ENCODE peak calls at places on chromosomes 2 and 18, in seven cellular contexts. One of them, this sample, is unnamed.

GRCh38 chr2:166463640-166464039 is 30.4 kb downstream of the SCN7A start:
- DNase-seq in mesenchymal stem cell: no peak
- DNase-seq in neuronal stem cell: no peak
- DNase-seq in H1: no peak
- DNase-seq in H9: no peak
- DNase-seq in IMR-90: no peak
- DNase-seq in trophoblast cell: no peak
- DNase-seq in this sample: no peak

GRCh38 chr18:37525302-37525585 is 40.4 kb downstream of the CELF4 start:
- DNase-seq in mesenchymal stem cell: no peak
- DNase-seq in neuronal stem cell: no peak
- DNase-seq in H1: peak
- DNase-seq in H9: no peak
- DNase-seq in IMR-90: no peak
- DNase-seq in trophoblast cell: no peak
- DNase-seq in this sample: no peak

GRCh38 chr2:156327835-156328401 is 4.6 kb downstream of the NR4A2 start:
- DNase-seq in mesenchymal stem cell: peak
- DNase-seq in neuronal stem cell: peak
- DNase-seq in H1: peak
- DNase-seq in H9: no peak
- DNase-seq in IMR-90: no peak
- DNase-seq in trophoblast cell: no peak
- DNase-seq in this sample: peak

GRCh38 chr18:79579807-79580480 is 99.7 kb upstream of the CTDP1 start:
- DNase-seq in mesenchymal stem cell: no peak
- DNase-seq in neuronal stem cell: no peak
- DNase-seq in H1: peak
- DNase-seq in H9: peak
- DNase-seq in IMR-90: no peak
- DNase-seq in trophoblast cell: no peak
- DNase-seq in this sample: no peak

GRCh38 chr2:79320871-79321270 is 161.3 kb upstream of the REG3A start:
- DNase-seq in mesenchymal stem cell: no peak
- DNase-seq in neuronal stem cell: no peak
- DNase-seq in H1: no peak
- DNase-seq in H9: no peak
- DNase-seq in IMR-90: no peak
- DNase-seq in trophoblast cell: no peak
- DNase-seq in this sample: no peak

GRCh38 chr18:3221496-3221895 is 1.7 kb upstream of the MYOM1 start:
- DNase-seq in mesenchymal stem cell: no peak
- DNase-seq in neuronal stem cell: no peak
- DNase-seq in H1: no peak
- DNase-seq in H9: no peak
- DNase-seq in IMR-90: no peak
- DNase-seq in trophoblast cell: peak
- DNase-seq in this sample: no peak

GRCh38 chr2:83081835-83082522 is 1377.1 kb downstream of the SUCLG1 start:
- DNase-seq in mesenchymal stem cell: peak
- DNase-seq in neuronal stem cell: no peak
- DNase-seq in H1: no peak
- DNase-seq in H9: no peak
- DNase-seq in IMR-90: peak
- DNase-seq in trophoblast cell: no peak
- DNase-seq in this sample: no peak

GRCh38 chr2:177322801-177323261 is 58.3 kb upstream of the NFE2L2 start:
- DNase-seq in mesenchymal stem cell: no peak
- DNase-seq in neuronal stem cell: no peak
- DNase-seq in H1: no peak
- DNase-seq in H9: no peak
- DNase-seq in IMR-90: no peak
- DNase-seq in trophoblast cell: no peak
- DNase-seq in this sample: peak

GRCh38 chr2:138949517-138949916 is 169.3 kb upstream of the NXPH2 start:
- DNase-seq in mesenchymal stem cell: no peak
- DNase-seq in neuronal stem cell: no peak
- DNase-seq in H1: no peak
- DNase-seq in H9: no peak
- DNase-seq in IMR-90: no peak
- DNase-seq in trophoblast cell: no peak
- DNase-seq in this sample: peak

GRCh38 chr2:47513981-47514520 is 111.1 kb downstream of the MSH2 start:
- DNase-seq in mesenchymal stem cell: no peak
- DNase-seq in neuronal stem cell: no peak
- DNase-seq in H1: no peak
- DNase-seq in H9: no peak
- DNase-seq in IMR-90: no peak
- DNase-seq in trophoblast cell: no peak
- DNase-seq in this sample: no peak

GRCh38 chr2:198214108-198214736 is 409.8 kb downstream of the PLCL1 start:
- DNase-seq in mesenchymal stem cell: no peak
- DNase-seq in neuronal stem cell: no peak
- DNase-seq in H1: no peak
- DNase-seq in H9: no peak
- DNase-seq in IMR-90: no peak
- DNase-seq in trophoblast cell: no peak
- DNase-seq in this sample: no peak

GRCh38 chr2:228786932-228787331 is 484.2 kb downstream of the PID1 start:
- DNase-seq in mesenchymal stem cell: no peak
- DNase-seq in neuronal stem cell: no peak
- DNase-seq in H1: no peak
- DNase-seq in H9: no peak
- DNase-seq in IMR-90: no peak
- DNase-seq in trophoblast cell: no peak
- DNase-seq in this sample: no peak

GRCh38 chr2:89850481-89850880 is 1159.0 kb downstream of the RPIA start:
- DNase-seq in mesenchymal stem cell: no peak
- DNase-seq in neuronal stem cell: no peak
- DNase-seq in H1: no peak
- DNase-seq in H9: no peak
- DNase-seq in IMR-90: no peak
- DNase-seq in trophoblast cell: no peak
- DNase-seq in this sample: no peak

GRCh38 chr2:190328748-190329147 is 9.1 kb upstream of the HIBCH start:
- DNase-seq in mesenchymal stem cell: no peak
- DNase-seq in neuronal stem cell: no peak
- DNase-seq in H1: no peak
- DNase-seq in H9: no peak
- DNase-seq in IMR-90: peak
- DNase-seq in trophoblast cell: no peak
- DNase-seq in this sample: no peak

GRCh38 chr2:25988134-25988533 is 5.8 kb upstream of the KIF3C start:
- DNase-seq in mesenchymal stem cell: no peak
- DNase-seq in neuronal stem cell: no peak
- DNase-seq in H1: no peak
- DNase-seq in H9: no peak
- DNase-seq in IMR-90: no peak
- DNase-seq in trophoblast cell: no peak
- DNase-seq in this sample: no peak

GRCh38 chr18:65221115-65221514 is 529.7 kb upstream of the CDH7 start:
- DNase-seq in mesenchymal stem cell: no peak
- DNase-seq in neuronal stem cell: no peak
- DNase-seq in H1: no peak
- DNase-seq in H9: no peak
- DNase-seq in IMR-90: no peak
- DNase-seq in trophoblast cell: no peak
- DNase-seq in this sample: no peak
- H3K18ac ChIP-seq in mesenchymal stem cell: no peak
- H3K18ac ChIP-seq in neuronal stem cell: no peak
- H3K18ac ChIP-seq in H1: no peak
- H3K18ac ChIP-seq in H9: no peak
- H3K18ac ChIP-seq in IMR-90: no peak
- H3K18ac ChIP-seq in trophoblast cell: no peak
- H3K18ac ChIP-seq in this sample: no peak

GRCh38 chr2:239945751-239946569 is 79.2 kb downstream of the NDUFA10 start:
- DNase-seq in mesenchymal stem cell: no peak
- DNase-seq in neuronal stem cell: no peak
- DNase-seq in H1: no peak
- DNase-seq in H9: peak
- DNase-seq in IMR-90: no peak
- DNase-seq in trophoblast cell: no peak
- DNase-seq in this sample: no peak
- H3K27ac ChIP-seq in mesenchymal stem cell: no peak
- H3K27ac ChIP-seq in neuronal stem cell: no peak
- H3K27ac ChIP-seq in H1: no peak
- H3K27ac ChIP-seq in H9: no peak
- H3K27ac ChIP-seq in IMR-90: no peak
- H3K27ac ChIP-seq in trophoblast cell: no peak
- H3K27ac ChIP-seq in this sample: no peak

GRCh38 chr2:59303272-59303671 is 1062.1 kb upstream of the FANCL start:
- DNase-seq in mesenchymal stem cell: no peak
- DNase-seq in neuronal stem cell: no peak
- DNase-seq in H1: no peak
- DNase-seq in H9: no peak
- DNase-seq in IMR-90: no peak
- DNase-seq in trophoblast cell: no peak
- DNase-seq in this sample: no peak

GRCh38 chr2:59302683-59303082 is 1061.6 kb upstream of the FANCL start:
- DNase-seq in mesenchymal stem cell: no peak
- DNase-seq in neuronal stem cell: no peak
- DNase-seq in H1: no peak
- DNase-seq in H9: no peak
- DNase-seq in IMR-90: no peak
- DNase-seq in trophoblast cell: no peak
- DNase-seq in this sample: no peak

GRCh38 chr2:59296279-59296678 is 1055.2 kb upstream of the FANCL start:
- DNase-seq in mesenchymal stem cell: no peak
- DNase-seq in neuronal stem cell: no peak
- DNase-seq in H1: no peak
- DNase-seq in H9: no peak
- DNase-seq in IMR-90: no peak
- DNase-seq in trophoblast cell: no peak
- DNase-seq in this sample: peak

GRCh38 chr2:59297829-59298228 is 1056.7 kb upstream of the FANCL start:
- DNase-seq in mesenchymal stem cell: no peak
- DNase-seq in neuronal stem cell: no peak
- DNase-seq in H1: no peak
- DNase-seq in H9: no peak
- DNase-seq in IMR-90: no peak
- DNase-seq in trophoblast cell: no peak
- DNase-seq in this sample: peak

DNA sequence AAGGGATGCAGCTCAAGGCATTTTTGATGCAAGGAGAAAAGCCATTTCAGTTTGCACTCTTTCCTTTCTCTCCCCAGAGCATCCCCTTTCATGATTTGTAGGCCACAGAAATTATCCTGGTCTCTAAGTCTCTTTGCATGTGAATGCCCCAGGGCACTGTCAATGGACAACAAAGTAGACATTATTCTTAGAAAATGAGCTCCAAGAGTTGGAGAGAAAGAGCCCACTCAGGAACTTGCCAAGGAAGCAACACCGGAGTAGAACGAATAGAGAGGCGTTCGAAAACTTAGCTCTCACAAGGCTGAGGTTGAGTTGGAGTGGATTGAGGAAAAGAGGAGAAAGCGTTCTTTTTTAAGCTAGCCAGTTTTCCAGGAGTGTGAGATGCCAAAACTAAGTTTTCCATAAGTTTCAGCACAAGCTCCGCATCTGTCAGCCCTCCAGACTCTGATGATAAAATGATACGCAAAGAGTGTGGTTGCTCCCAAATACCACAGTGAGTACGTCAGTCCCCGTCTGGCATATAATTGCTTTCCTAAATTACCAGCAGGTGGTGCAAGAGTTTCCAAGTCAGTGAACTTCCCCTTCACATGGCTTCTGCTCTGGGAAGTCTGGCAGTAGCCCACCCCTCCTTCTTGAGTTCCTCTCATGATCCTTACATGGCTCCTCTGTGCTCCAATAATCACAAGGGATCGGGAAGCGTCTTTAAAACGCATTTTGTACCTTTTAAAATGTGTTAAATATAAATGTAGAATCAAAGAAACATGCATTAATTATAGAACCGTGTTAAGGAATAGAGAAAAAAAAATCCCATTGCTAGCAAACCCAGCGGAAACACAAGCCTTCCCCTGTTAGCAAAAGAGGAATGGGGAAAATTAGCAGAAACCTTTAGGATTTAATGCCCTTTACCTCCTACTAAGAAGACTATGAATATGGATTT is 1060.6 kb upstream of the FANCL start:
- DNase-seq in mesenchymal stem cell: peak
- DNase-seq in neuronal stem cell: peak
- DNase-seq in H1: no peak
- DNase-seq in H9: peak
- DNase-seq in IMR-90: peak
- DNase-seq in trophoblast cell: peak
- DNase-seq in this sample: peak
- H3K18ac ChIP-seq in mesenchymal stem cell: no peak
- H3K18ac ChIP-seq in neuronal stem cell: no peak
- H3K18ac ChIP-seq in H1: no peak
- H3K18ac ChIP-seq in H9: no peak
- H3K18ac ChIP-seq in IMR-90: no peak
- H3K18ac ChIP-seq in trophoblast cell: no peak
- H3K18ac ChIP-seq in this sample: no peak

GRCh38 chr2:84878896-84879594 is 1.8 kb downstream of the TRABD2A start:
- DNase-seq in mesenchymal stem cell: no peak
- DNase-seq in neuronal stem cell: no peak
- DNase-seq in H1: no peak
- DNase-seq in H9: peak
- DNase-seq in IMR-90: peak
- DNase-seq in trophoblast cell: no peak
- DNase-seq in this sample: no peak

GRCh38 chr2:84880395-84880644 is 564 bp downstream of the TRABD2A start:
- DNase-seq in mesenchymal stem cell: no peak
- DNase-seq in neuronal stem cell: no peak
- DNase-seq in H1: no peak
- DNase-seq in H9: no peak
- DNase-seq in IMR-90: no peak
- DNase-seq in trophoblast cell: no peak
- DNase-seq in this sample: no peak

GRCh38 chr2:84878459-84878858 is 2.4 kb downstream of the TRABD2A start:
- DNase-seq in mesenchymal stem cell: no peak
- DNase-seq in neuronal stem cell: no peak
- DNase-seq in H1: no peak
- DNase-seq in H9: peak
- DNase-seq in IMR-90: no peak
- DNase-seq in trophoblast cell: no peak
- DNase-seq in this sample: no peak

GRCh38 chr2:84880645-84881521 is at the start of gene TRABD2A:
- DNase-seq in mesenchymal stem cell: peak
- DNase-seq in neuronal stem cell: peak
- DNase-seq in H1: peak
- DNase-seq in H9: peak
- DNase-seq in IMR-90: peak
- DNase-seq in trophoblast cell: no peak
- DNase-seq in this sample: peak

GRCh38 chr2:84879595-84880394 is 1.1 kb downstream of the TRABD2A start:
- DNase-seq in mesenchymal stem cell: peak
- DNase-seq in neuronal stem cell: no peak
- DNase-seq in H1: peak
- DNase-seq in H9: peak
- DNase-seq in IMR-90: no peak
- DNase-seq in trophoblast cell: no peak
- DNase-seq in this sample: no peak
- H3K27ac ChIP-seq in mesenchymal stem cell: no peak
- H3K27ac ChIP-seq in neuronal stem cell: no peak
- H3K27ac ChIP-seq in H1: no peak
- H3K27ac ChIP-seq in H9: no peak
- H3K27ac ChIP-seq in IMR-90: peak
- H3K27ac ChIP-seq in trophoblast cell: no peak
- H3K27ac ChIP-seq in this sample: no peak

This sample was measured in mesendoderm.